ENCODE peak calls at places on chromosomes 7 and 10, in five cellular contexts. P is cardiac muscle cell, T is body of pancreas, Q is suprapubic skin, H is upper lobe of right lung. N is an unnamed sample. For H3K36me3, the result is how much of the 10 kb centered on the place peaks cover.

GRCh38 chr10:14436233-14436632 is 105.5 kb upstream of the FRMD4A start:
- DNase-seq in T (no peak), Q (no peak), H (no peak), P (no peak), N (no peak)

GRCh38 chr7:102415685-102416225 is 17.6 kb upstream of the ORAI2 start:
- DNase-seq in H (no peak), Q (no peak), T (no peak), P (no peak), N (no peak)

GRCh38 chr7:36999851-37000480 is 275.7 kb upstream of the AOAH start:
- DNase-seq in P (no peak), T (peak), Q (no peak), H (no peak), N (no peak)

GRCh38 chr10:70528726-70529362 is 50.3 kb downstream of the PALD1 start:
- DNase-seq in T (peak), P (peak), Q (no peak), H (no peak), N (no peak)

GRCh38 chr7:105707967-105708580 is 126.8 kb upstream of the EFCAB10 start:
- DNase-seq in Q (no peak), P (no peak), H (no peak), T (no peak), N (no peak)

GRCh38 chr7:100957832-100958421 is 8.6 kb downstream of the MUC3A start:
- DNase-seq in H (no peak), Q (no peak), T (no peak), P (no peak), N (no peak)

GRCh38 chr7:116522247-116522646 is 2.6 kb upstream of the CAV1 start:
- DNase-seq in Q (no peak), T (no peak), P (no peak), H (no peak), N (no peak)

GRCh38 chr7:78090616-78091015 is 292.0 kb downstream of the PHTF2 start:
- DNase-seq in H (no peak), P (no peak), Q (no peak), T (no peak), N (no peak)

GRCh38 chr10:69649771-69650550 is 19.9 kb downstream of the FAM241B start:
- DNase-seq in P (peak), Q (no peak), H (no peak), T (no peak), N (no peak)

GRCh38 chr7:142327555-142327954 is 69.7 kb upstream of the PRSS58 start:
- DNase-seq in P (no peak), H (no peak), T (no peak), Q (no peak), N (no peak)

GRCh38 chr10:29098423-29098822 is 190.4 kb upstream of the LYZL1 start:
- DNase-seq in T (no peak), H (no peak), P (no peak), Q (no peak), N (no peak)

GRCh38 chr10:31004611-31005193 is 27.0 kb downstream of the ZNF438 start:
- DNase-seq in H (no peak), Q (no peak), T (no peak), P (no peak), N (no peak)

GRCh38 chr7:91772100-91772794 is 108.3 kb downstream of the MTERF1 start:
- DNase-seq in H (no peak), Q (no peak), P (no peak), T (no peak), N (no peak)

GRCh38 chr10:15427836-15428414 is 56.8 kb upstream of the FAM171A1 start:
- DNase-seq in P (peak), H (no peak), T (no peak), Q (no peak), N (no peak)

GRCh38 chr7:77802557-77803410 is 4.2 kb downstream of the PHTF2 start:
- DNase-seq in P (no peak), Q (no peak), T (no peak), H (no peak), N (no peak)

GRCh38 chr7:101172005-101172853 is 6.9 kb upstream of the VGF start:
- DNase-seq in P (no peak), T (peak), H (no peak), Q (no peak), N (no peak)

GRCh38 chr10:13439771-13440708 is 88.8 kb downstream of the BEND7 start:
- DNase-seq in P (peak), H (peak), Q (no peak), T (peak), N (no peak)

GRCh38 chr7:127940365-127941160 is 90.7 kb downstream of the LRRC4 start:
- DNase-seq in P (no peak), Q (no peak), T (peak), H (no peak), N (no peak)

GRCh38 chr10:77430530-77430929 is 207.1 kb downstream of the KCNMA1 start:
- DNase-seq in Q (no peak), P (no peak), T (no peak), H (no peak), N (no peak)

GRCh38 chr10:77431980-77432379 is 205.6 kb downstream of the KCNMA1 start:
- DNase-seq in P (no peak), H (no peak), Q (no peak), T (no peak), N (no peak)

GRCh38 chr10:77428776-77429395 is 208.7 kb downstream of the KCNMA1 start:
- DNase-seq in P (peak), H (peak), Q (no peak), T (peak), N (peak)

GRCh38 chr10:77432398-77432797 is 205.2 kb downstream of the KCNMA1 start:
- DNase-seq in H (no peak), T (no peak), P (no peak), Q (no peak), N (no peak)

GRCh38 chr10:77431209-77431611 is 206.4 kb downstream of the KCNMA1 start:
- DNase-seq in H (no peak), T (no peak), P (no peak), Q (no peak), N (no peak)
- TF ChIP-seq CTCF in H (no peak), T (no peak), P (no peak), Q (no peak), N (no peak)

DNA sequence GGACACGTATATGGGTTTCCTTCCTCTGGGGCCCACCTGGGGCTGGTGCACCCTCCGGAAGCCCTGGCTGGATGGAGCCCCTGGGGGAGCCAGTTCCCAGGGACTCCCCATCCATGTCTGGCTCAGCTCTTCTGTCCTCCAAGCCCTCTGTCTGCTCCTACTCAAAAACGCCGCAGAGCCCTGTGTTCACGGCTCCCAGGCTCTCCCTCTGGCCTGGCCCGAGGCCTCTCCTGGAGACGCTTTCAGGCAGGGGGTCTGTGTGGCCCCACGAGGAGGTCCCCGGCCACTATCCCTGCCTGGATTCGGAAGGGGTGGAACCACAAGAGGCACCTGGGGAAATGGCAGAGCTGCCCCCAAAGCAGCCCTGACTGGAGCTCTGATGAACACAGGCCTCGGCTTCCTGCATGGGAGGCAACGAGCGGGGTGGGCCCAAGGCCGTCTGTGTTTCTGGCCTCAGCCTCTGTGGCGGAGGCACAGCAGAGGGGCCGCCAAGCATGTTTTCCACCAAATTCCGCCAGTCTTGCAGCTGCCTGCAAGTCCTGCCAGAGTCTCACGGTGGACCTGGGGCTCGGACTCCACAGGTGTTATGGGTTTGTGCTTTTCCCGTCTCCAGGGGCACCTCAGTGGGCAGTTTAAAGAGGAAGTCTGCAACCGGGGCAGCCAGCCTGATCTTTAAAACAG is 22.6 kb upstream of the INPP5A start:
- DNase-seq in T (peak), Q (no peak), P (no peak), H (no peak), N (peak)
- H3K4me3 ChIP-seq in T (no peak), Q (no peak), P (no peak), H (no peak), N (no peak)

GRCh38 chr7:67022501-67022900 is 25.9 kb downstream of the TYW1 start:
- DNase-seq in H (no peak), P (no peak), T (no peak), Q (no peak), N (no peak)

GRCh38 chr7:67018940-67019339 is 22.3 kb downstream of the TYW1 start:
- DNase-seq in Q (no peak), H (no peak), T (no peak), P (no peak), N (no peak)

GRCh38 chr7:67021260-67021659 is 24.6 kb downstream of the TYW1 start:
- DNase-seq in P (no peak), H (no peak), T (no peak), Q (no peak), N (no peak)

DNA sequence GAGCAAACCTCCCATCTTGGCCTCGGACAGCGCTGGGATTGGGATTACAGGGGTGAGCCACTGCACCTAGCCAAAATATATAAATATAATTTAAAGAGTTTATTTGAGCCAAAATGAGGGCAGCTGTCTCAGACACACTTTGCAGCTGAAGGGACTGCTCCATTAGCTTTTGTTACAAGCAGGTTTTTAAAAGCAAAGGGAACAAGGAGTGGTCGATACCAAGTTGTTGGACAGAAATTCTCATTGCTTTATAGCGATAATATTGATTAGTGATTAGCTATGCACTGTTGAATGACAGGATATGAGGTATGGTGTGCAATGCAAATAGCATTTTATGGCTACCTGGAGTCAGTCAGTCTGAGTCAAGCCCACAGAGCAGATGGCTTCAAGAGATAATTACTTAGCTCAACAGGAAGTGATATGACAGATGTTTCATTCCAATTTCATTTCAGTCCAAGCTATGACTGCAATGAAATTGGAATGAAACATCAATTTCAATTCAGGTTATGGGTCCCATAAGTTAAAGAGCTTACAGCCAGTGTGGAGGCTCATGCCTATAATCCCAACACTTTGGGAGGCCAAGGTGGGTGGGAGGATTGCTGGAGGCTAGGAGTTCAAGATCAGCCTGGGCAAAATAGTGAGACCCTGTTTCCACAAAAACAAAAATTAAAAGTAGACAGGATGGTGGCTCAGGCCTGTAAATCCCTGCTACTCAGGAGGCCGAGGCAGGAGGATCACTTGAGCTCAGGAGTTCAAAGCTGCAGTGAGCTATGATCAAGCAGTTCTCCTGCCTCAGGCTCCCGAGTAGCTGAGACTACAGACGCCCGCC is 23.1 kb downstream of the TYW1 start:
- DNase-seq in T (no peak), H (no peak), Q (no peak), P (no peak), N (no peak)
- H3K36me3 ChIP-seq in T (under half), H (half or more), Q (half or more), P (under half), N (half or more)

DNA sequence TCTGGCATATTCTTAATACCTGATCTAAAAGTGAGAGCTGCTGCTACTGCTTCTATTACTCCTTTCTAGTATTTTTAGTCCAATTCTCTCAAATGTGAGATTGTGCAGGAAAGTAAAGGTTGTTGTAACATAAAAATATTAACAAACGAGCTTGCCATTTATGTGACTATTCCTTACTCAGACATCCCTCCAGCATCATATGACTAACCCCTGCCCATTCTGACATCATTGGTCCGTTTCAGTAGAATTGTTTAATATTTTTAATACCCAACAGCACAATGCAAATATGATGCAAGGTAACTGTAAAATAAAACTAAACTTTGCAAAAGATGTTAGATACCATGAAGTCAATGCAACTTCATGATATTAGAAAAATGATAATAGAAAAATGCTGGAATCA is 83.6 kb downstream of the CFAP58 start:
- DNase-seq in P (no peak), T (no peak), Q (no peak), H (no peak), N (no peak)
- TF ChIP-seq CTCF in P (no peak), T (no peak), Q (no peak), H (no peak), N (no peak)

DNA sequence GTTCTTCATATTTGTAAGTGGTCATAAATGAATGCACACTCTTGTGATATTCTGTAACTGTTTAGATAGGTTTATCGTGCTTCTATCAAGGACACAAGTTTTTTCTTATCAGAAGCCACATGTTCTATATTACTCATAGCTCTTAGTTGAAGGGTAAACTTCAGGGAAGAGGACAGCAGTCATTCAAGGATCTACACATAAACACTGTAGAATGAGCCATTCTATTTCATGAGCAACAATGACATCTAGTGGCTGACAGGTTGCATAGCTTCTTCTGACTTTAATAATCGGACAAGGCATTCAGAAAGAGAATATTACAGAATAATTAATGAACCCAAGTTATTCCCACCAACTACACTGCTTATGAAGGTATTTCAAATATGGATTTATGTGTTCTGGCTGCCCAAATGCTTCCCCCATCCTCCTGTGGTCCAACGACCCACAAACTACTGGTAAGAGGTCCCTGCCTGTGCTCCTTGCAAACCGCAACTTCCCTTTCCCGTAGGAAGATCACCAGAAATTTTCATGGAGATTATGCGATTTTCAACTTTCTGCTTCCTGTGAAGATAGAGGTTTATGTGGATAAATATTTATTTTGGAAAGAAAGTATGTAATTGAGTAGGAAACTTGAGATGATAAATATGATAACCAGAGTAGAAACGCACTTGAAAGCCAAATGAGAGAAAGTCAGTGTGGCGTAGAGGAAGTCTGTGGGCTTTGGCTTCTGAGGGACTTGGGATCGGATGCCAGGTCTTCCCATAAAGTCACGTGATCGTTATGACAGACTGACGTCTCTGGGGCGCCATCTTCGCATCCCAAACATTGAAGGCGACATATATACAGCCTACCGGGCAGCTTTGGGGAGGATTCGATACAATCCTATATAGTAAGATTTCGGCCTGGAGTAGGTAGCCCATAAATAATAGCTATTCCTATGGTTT is 16.7 kb upstream of the ABCB5 start:
- DNase-seq in P (peak), T (no peak), H (no peak), Q (no peak), N (no peak)
- H3K4me3 ChIP-seq in P (no peak), T (no peak), H (no peak), Q (no peak), N (peak)

GRCh38 chr7:73570521-73570920 is 7.9 kb downstream of the TBL2 start:
- DNase-seq in T (no peak), P (no peak), Q (no peak), H (no peak), N (no peak)
- H3K36me3 ChIP-seq in T (under half), P (under half), Q (half or more), H (half or more), N (half or more)

DNA sequence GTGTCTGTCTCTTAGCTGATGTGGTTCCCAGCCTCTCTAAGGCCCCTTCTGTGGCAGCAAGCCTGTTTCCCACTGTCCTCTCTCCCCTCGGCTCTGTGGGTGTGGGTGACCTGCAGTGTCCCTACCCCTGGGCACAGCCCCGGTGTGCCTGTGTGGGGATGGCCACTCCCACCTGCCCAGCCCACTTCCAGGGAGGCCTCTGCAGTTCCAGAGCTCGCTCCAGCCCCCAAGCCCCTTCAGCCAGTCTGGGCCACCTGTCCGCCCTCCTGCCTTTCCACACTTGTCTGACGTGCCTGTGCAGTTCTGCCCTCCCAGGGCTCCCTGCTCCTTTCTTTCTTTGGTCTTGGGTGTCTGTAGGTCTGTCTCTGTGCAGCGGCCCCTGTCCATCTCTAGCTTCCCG is 127.0 kb upstream of the PPIF start:
- DNase-seq in H (peak), T (no peak), P (peak), Q (no peak), N (no peak)
- TF ChIP-seq CTCF in H (no peak), T (no peak), P (no peak), Q (no peak), N (no peak)